ENCODE peak calls at places on chromosomes 6 and 20, in four cellular contexts. F is K562, R is aorta, W is H9. N is an unnamed sample. For H3K9me3, the result is how much of the 10 kb centered on the place peaks cover.

GRCh38 chr6:91376686-91377085 is 789.8 kb upstream of the MAP3K7 start:
- DNase-seq in W (no peak), R (no peak), F (no peak), N (no peak)

GRCh38 chr20:48615871-48616270 is 211.9 kb downstream of the PREX1 start:
- DNase-seq in F (no peak), W (no peak), R (peak), N (peak)

GRCh38 chr20:63498950-63499332 is at the start of gene EEF1A2:
- DNase-seq in F (peak), W (peak), R (peak), N (no peak)

GRCh38 chr6:42756713-42757112 is 10.8 kb upstream of the TBCC start:
- DNase-seq in F (no peak), W (peak), R (peak), N (no peak)

GRCh38 chr6:35033683-35034082 is 107.5 kb downstream of the TCP11 start:
- DNase-seq in W (peak), R (no peak), F (no peak), N (no peak)

GRCh38 chr6:5584072-5584471 is 322.8 kb downstream of the FARS2 start:
- DNase-seq in W (no peak), F (no peak), R (no peak), N (no peak)

GRCh38 chr6:76592561-76592960 is 520.1 kb upstream of the IMPG1 start:
- DNase-seq in R (no peak), F (no peak), W (no peak), N (no peak)

GRCh38 chr20:31740208-31740607 is 1.1 kb downstream of the TPX2 start:
- DNase-seq in R (no peak), W (no peak), F (peak), N (no peak)

GRCh38 chr6:73774311-73774766 is 78.3 kb downstream of the CD109 start:
- DNase-seq in W (no peak), R (no peak), F (no peak), N (peak)

DNA sequence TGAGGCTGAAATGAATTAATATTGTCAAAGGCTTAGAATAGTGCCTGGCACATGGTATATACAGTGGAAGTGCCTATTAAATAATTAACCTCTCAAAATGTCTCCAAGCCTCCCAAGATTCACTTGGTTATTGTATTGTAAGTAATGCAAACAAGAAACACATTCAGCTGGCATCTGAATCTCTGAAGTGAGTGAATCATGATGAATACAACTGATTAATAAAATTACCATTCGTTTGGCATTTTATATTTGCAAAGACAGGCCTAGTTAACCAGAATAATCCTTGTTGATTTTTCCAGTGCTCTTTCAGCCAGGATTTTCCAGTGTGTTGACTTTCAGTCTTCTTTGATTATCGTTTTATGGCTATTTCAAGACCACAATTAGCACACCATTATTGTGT is 20.4 kb downstream of the SLC22A2 start:
- DNase-seq in W (no peak), R (no peak), F (no peak), N (no peak)
- H3K9me3 ChIP-seq in W (under half), R (under half), F (under half), N (under half)

DNA sequence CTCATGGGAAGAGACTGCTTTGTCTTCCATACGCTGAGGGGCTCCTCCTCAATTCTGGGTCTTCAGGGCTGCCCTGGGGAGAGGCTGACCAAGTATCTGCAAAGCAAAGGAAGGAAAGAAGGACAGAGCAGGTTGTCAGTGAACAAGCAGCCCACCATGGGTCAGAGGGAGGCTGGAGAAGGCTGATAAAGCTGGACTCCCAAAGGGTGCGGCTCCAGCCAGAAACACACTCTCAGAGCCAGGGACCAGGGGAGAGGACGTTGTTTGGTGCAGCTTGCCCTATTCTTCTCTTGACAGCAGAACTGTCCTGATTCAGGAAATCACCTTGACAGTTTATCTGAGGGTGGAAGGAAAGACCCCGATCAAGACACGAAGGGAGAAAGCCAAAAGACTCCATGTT is 10.4 kb upstream of the CTCFL start:
- DNase-seq in W (no peak), R (peak), F (peak), N (no peak)
- H3K9me3 ChIP-seq in W (under half), R (under half), F (under half), N (under half)

GRCh38 chr6:168452685-168453377 is 11.8 kb downstream of the SMOC2 start:
- DNase-seq in W (no peak), F (no peak), R (peak), N (no peak)

GRCh38 chr6:168458101-168458500 is 17.1 kb downstream of the SMOC2 start:
- DNase-seq in F (no peak), W (no peak), R (no peak), N (no peak)

GRCh38 chr6:168456907-168457771 is 16.2 kb downstream of the SMOC2 start:
- DNase-seq in W (no peak), F (no peak), R (no peak), N (no peak)

GRCh38 chr6:168459572-168459971 is 18.6 kb downstream of the SMOC2 start:
- DNase-seq in F (no peak), W (no peak), R (no peak), N (no peak)

GRCh38 chr6:168455847-168456530 is 15.0 kb downstream of the SMOC2 start:
- DNase-seq in R (no peak), F (no peak), W (no peak), N (no peak)
- H3K9me3 ChIP-seq in R (under half), F (under half), W (under half), N (under half)

DNA sequence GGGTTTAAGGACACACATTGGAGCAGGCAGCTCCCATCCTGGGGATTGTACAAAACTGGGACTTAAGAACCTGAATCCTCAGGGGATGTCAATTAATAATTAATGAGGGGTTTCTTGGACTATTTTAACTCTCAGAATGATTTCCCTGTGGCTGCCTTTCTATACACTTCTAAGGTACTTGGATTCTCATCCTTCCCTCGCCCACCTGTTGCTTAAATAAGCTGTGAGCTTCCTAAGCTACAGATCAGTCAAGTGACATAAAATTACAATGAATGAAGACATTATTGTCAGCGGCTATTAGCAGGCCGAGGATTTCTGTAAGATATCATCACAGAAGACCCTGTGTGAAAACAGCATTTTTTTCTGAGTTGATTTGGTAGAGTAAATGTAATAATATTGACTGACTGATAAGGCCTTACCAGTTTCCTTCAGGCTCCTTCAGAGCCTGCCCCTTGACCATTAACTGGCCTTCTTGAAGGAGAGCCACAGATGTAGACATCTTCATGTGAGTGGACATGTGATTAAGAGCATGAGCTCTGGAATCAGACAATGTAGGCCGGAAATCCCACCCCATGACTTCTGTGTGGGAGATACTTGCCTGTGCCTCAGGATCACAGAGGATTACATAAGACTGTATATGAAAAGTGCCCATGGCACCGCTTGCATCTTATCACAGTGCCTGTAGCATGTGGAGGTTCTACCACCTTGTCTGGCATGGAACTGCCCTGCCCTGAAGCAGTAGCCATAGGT is 101.7 kb downstream of the TULP4 start:
- DNase-seq in F (no peak), W (no peak), R (no peak), N (no peak)
- H3K9me3 ChIP-seq in F (under half), W (under half), R (under half), N (under half)

DNA sequence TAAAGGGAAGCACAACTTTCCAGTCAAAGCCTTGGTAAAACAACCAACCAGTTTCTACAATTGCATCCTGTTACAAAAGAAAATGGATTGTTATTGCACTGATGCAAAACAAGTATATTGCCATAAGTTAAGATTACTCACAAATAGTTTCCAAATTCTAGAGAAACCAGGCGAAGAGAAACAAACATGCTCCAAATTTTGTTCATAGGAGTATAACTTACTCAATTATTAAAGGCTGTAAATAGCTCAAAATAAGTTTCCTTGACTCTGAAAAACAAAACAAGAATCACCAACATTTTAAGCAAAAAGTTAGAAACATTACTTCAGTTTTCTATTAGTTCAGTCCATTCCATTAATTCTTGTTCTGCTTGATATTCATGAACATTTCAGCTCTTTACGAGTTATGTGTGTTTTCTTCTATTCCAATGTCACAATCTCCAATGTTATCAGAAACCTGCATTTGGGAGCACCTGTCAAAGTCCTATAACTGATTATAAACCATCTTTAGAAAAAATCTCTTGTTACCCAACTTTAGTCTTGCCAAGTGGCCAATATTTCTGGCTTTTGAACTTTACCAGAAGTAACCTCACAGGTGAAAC is 137.9 kb upstream of the THBS2 start:
- DNase-seq in W (no peak), R (no peak), F (no peak), N (no peak)
- H3K9me3 ChIP-seq in W (under half), R (under half), F (under half), N (under half)

N was measured in right lobe of liver.